ENCODE peak calls at places on chromosome 12, in five cellular contexts. One of them, this sample, is unnamed.

GRCh38 chr12:58314610-58315009 is 373.2 kb downstream of the ATP23 start:
- DNase-seq in Calu3: no peak
- DNase-seq in ecto neural progenitor cell: no peak
- DNase-seq in GM10248: no peak
- DNase-seq in effector memory CD8-positive, alpha-beta T cell: no peak
- DNase-seq in this sample: no peak

GRCh38 chr12:68267892-68268396 is 14.5 kb upstream of the IL22 start:
- DNase-seq in effector memory CD8-positive, alpha-beta T cell: no peak
- DNase-seq in GM10248: no peak
- DNase-seq in Calu3: no peak
- DNase-seq in ecto neural progenitor cell: no peak
- DNase-seq in this sample: no peak

GRCh38 chr12:41709463-41710285 is 435.0 kb downstream of the GXYLT1 start:
- DNase-seq in ecto neural progenitor cell: no peak
- DNase-seq in GM10248: no peak
- DNase-seq in effector memory CD8-positive, alpha-beta T cell: no peak
- DNase-seq in Calu3: peak; percentile 5
- DNase-seq in this sample: no peak

GRCh38 chr12:64893961-64894360 is 69.5 kb downstream of the TBC1D30 start:
- DNase-seq in GM10248: no peak
- DNase-seq in effector memory CD8-positive, alpha-beta T cell: no peak
- DNase-seq in Calu3: no peak
- DNase-seq in ecto neural progenitor cell: no peak
- DNase-seq in this sample: no peak

GRCh38 chr12:14307004-14307403 is 58.5 kb upstream of the ATF7IP start:
- DNase-seq in ecto neural progenitor cell: no peak
- DNase-seq in effector memory CD8-positive, alpha-beta T cell: no peak
- DNase-seq in Calu3: no peak
- DNase-seq in GM10248: no peak
- DNase-seq in this sample: no peak

GRCh38 chr12:41361791-41362190 is 173.7 kb downstream of the PDZRN4 start:
- DNase-seq in GM10248: no peak
- DNase-seq in Calu3: no peak
- DNase-seq in effector memory CD8-positive, alpha-beta T cell: no peak
- DNase-seq in ecto neural progenitor cell: no peak
- DNase-seq in this sample: no peak

GRCh38 chr12:49863946-49864816 is 21.3 kb upstream of the BCDIN3D start:
- DNase-seq in effector memory CD8-positive, alpha-beta T cell: no peak
- DNase-seq in GM10248: no peak
- DNase-seq in Calu3: no peak
- DNase-seq in ecto neural progenitor cell: peak; percentile 41
- DNase-seq in this sample: no peak

GRCh38 chr12:30882706-30883105 is 43.8 kb upstream of the TSPAN11 start:
- DNase-seq in ecto neural progenitor cell: peak; percentile 2
- DNase-seq in Calu3: no peak
- DNase-seq in effector memory CD8-positive, alpha-beta T cell: no peak
- DNase-seq in GM10248: no peak
- DNase-seq in this sample: peak; percentile 45